ENCODE peak calls at places on chromosomes 11 and 22, in eight cellular contexts. F, P, Q, O, J, T, N and Y are unnamed samples.

GRCh38 chr22:37267661-37268413 is 14.5 kb upstream of the CYTH4 start:
- DNase-seq in F (no peak), P (no peak), Q (no peak), O (no peak), J (no peak), T (no peak), N (no peak), Y (no peak)

GRCh38 chr22:49960967-49961600 is 512 bp downstream of the PIM3 start:
- DNase-seq in F (peak), P (peak), Q (peak), O (peak), J (peak), T (peak), N (no peak), Y (peak)

GRCh38 chr11:130165601-130166456 is 6.2 kb downstream of the ST14 start:
- DNase-seq in F (no peak), P (peak), Q (no peak), O (no peak), J (no peak), T (no peak), N (no peak), Y (no peak)

GRCh38 chr22:48256776-48257689 is 1494.6 kb downstream of the TBC1D22A start:
- DNase-seq in F (no peak), P (no peak), Q (no peak), O (no peak), J (no peak), T (no peak), N (no peak), Y (no peak)

GRCh38 chr22:48746789-48747425 is 1080.8 kb downstream of the BRD1 start:
- DNase-seq in F (peak), P (no peak), Q (no peak), O (peak), J (no peak), T (no peak), N (no peak), Y (no peak)

GRCh38 chr22:37287550-37287951 is 5.2 kb downstream of the CYTH4 start:
- DNase-seq in F (no peak), P (no peak), Q (no peak), O (no peak), J (no peak), T (no peak), N (no peak), Y (no peak)

GRCh38 chr22:47213571-47214230 is 451.3 kb downstream of the TBC1D22A start:
- DNase-seq in F (peak), P (peak), Q (peak), O (peak), J (peak), T (peak), N (no peak), Y (no peak)

GRCh38 chr11:76201672-76202412 is 4.5 kb downstream of the WNT11 start:
- DNase-seq in F (no peak), P (no peak), Q (no peak), O (no peak), J (no peak), T (no peak), N (no peak), Y (no peak)

GRCh38 chr11:78470861-78471442 is 53.3 kb upstream of the GAB2 start:
- DNase-seq in F (no peak), P (no peak), Q (no peak), O (no peak), J (no peak), T (no peak), N (no peak), Y (no peak)

GRCh38 chr22:45678961-45679912 is 7.6 kb downstream of the ATXN10 start:
- DNase-seq in F (no peak), P (no peak), Q (no peak), O (no peak), J (no peak), T (no peak), N (no peak), Y (no peak)

GRCh38 chr11:126061707-126062678 is 673 bp downstream of the CDON start:
- DNase-seq in F (no peak), P (peak), Q (peak), O (peak), J (peak), T (peak), N (no peak), Y (peak)

GRCh38 chr22:24450600-24450999 is 23.2 kb downstream of the ADORA2A start:
- DNase-seq in F (no peak), P (no peak), Q (peak), O (no peak), J (no peak), T (peak), N (no peak), Y (peak)

GRCh38 chr22:42637555-42637954 is 2.8 kb downstream of the ATP5MGL start:
- DNase-seq in F (no peak), P (no peak), Q (no peak), O (no peak), J (no peak), T (no peak), N (no peak), Y (no peak)

GRCh38 chr11:76284161-76284560 is 77.9 kb upstream of the WNT11 start:
- DNase-seq in F (no peak), P (no peak), Q (no peak), O (no peak), J (no peak), T (no peak), N (no peak), Y (no peak)

GRCh38 chr11:45145421-45146071 is 893 bp upstream of the PRDM11 start:
- DNase-seq in F (peak), P (peak), Q (no peak), O (peak), J (no peak), T (peak), N (peak), Y (peak)

GRCh38 chr11:19867064-19867463 is 154.4 kb downstream of the NAV2 start:
- DNase-seq in F (no peak), P (no peak), Q (no peak), O (no peak), J (no peak), T (no peak), N (no peak), Y (no peak)

GRCh38 chr11:126391970-126392637 is 36.6 kb downstream of the ST3GAL4 start:
- DNase-seq in F (no peak), P (no peak), Q (peak), O (no peak), J (peak), T (peak), N (no peak), Y (no peak)

GRCh38 chr11:65301491-65302329 is 13.0 kb upstream of the CDC42EP2 start:
- DNase-seq in F (no peak), P (peak), Q (peak), O (peak), J (no peak), T (no peak), N (no peak), Y (peak)

GRCh38 chr11:20671856-20672546 is 2.6 kb downstream of the NELL1 start:
- DNase-seq in F (no peak), P (no peak), Q (peak), O (no peak), J (peak), T (no peak), N (no peak), Y (no peak)

GRCh38 chr11:45809456-45810395 is 4.8 kb downstream of the SLC35C1 start:
- DNase-seq in F (no peak), P (no peak), Q (no peak), O (peak), J (no peak), T (peak), N (no peak), Y (no peak)

GRCh38 chr22:24512043-24512442 is 16.9 kb downstream of the UPB1 start:
- DNase-seq in F (no peak), P (no peak), Q (no peak), O (no peak), J (no peak), T (no peak), N (no peak), Y (no peak)

GRCh38 chr11:95680169-95680929 is 109.2 kb downstream of the FAM76B start:
- DNase-seq in F (no peak), P (no peak), Q (no peak), O (no peak), J (peak), T (no peak), N (no peak), Y (no peak)

GRCh38 chr22:23239429-23239828 is 59.1 kb downstream of the BCR start:
- DNase-seq in F (no peak), P (no peak), Q (no peak), O (no peak), J (no peak), T (no peak), N (no peak), Y (no peak)

GRCh38 chr11:133058501-133058900 is 473.8 kb downstream of the OPCML start:
- DNase-seq in F (no peak), P (no peak), Q (no peak), O (no peak), J (no peak), T (no peak), N (no peak), Y (no peak)

GRCh38 chr22:27152033-27152432 is 494.6 kb downstream of the MIAT start:
- DNase-seq in F (no peak), P (no peak), Q (no peak), O (no peak), J (no peak), T (no peak), N (no peak), Y (no peak)

GRCh38 chr11:116478676-116479075 is 294.1 kb downstream of the BUD13 start:
- DNase-seq in F (no peak), P (no peak), Q (no peak), O (no peak), J (no peak), T (no peak), N (no peak), Y (no peak)

GRCh38 chr11:35953081-35953480 is 9.2 kb downstream of the LDLRAD3 start:
- DNase-seq in F (no peak), P (no peak), Q (no peak), O (no peak), J (no peak), T (no peak), N (no peak), Y (no peak)

GRCh38 chr11:104570088-104570701 is 328.1 kb downstream of the CASP12 start:
- DNase-seq in F (no peak), P (no peak), Q (no peak), O (no peak), J (no peak), T (no peak), N (no peak), Y (no peak)

GRCh38 chr11:9047986-9048522 is 43.3 kb downstream of the SCUBE2 start:
- DNase-seq in F (no peak), P (no peak), Q (no peak), O (peak), J (no peak), T (no peak), N (no peak), Y (no peak)

GRCh38 chr11:119533931-119534694 is 111.1 kb upstream of the THY1 start:
- DNase-seq in F (peak), P (peak), Q (peak), O (peak), J (peak), T (peak), N (peak), Y (no peak)

GRCh38 chr11:24134879-24135588 is 361.8 kb upstream of the LUZP2 start:
- DNase-seq in F (no peak), P (no peak), Q (no peak), O (no peak), J (no peak), T (no peak), N (no peak), Y (no peak)

GRCh38 chr11:58629857-58630256 is 7.4 kb downstream of the CNTF start:
- DNase-seq in F (no peak), P (peak), Q (peak), O (no peak), J (peak), T (no peak), N (peak), Y (no peak)

GRCh38 chr11:70233511-70233919 is 30.4 kb downstream of the FADD start:
- DNase-seq in F (peak), P (peak), Q (peak), O (no peak), J (peak), T (no peak), N (no peak), Y (no peak)

GRCh38 chr22:41364955-41365354 is 16.8 kb upstream of the TEF start:
- DNase-seq in F (peak), P (no peak), Q (no peak), O (no peak), J (no peak), T (no peak), N (no peak), Y (no peak)

GRCh38 chr22:41367680-41368542 is 13.8 kb upstream of the TEF start:
- DNase-seq in F (peak), P (peak), Q (no peak), O (peak), J (no peak), T (peak), N (peak), Y (peak)

GRCh38 chr22:41367039-41367679 is 14.6 kb upstream of the TEF start:
- DNase-seq in F (peak), P (peak), Q (peak), O (peak), J (peak), T (peak), N (peak), Y (peak)

GRCh38 chr22:41365425-41365824 is 16.3 kb upstream of the TEF start:
- DNase-seq in F (no peak), P (no peak), Q (no peak), O (no peak), J (no peak), T (no peak), N (no peak), Y (no peak)

GRCh38 chr22:41366323-41367014 is 15.3 kb upstream of the TEF start:
- DNase-seq in F (no peak), P (no peak), Q (no peak), O (no peak), J (no peak), T (peak), N (no peak), Y (no peak)
- H3K27ac ChIP-seq in F (peak), P (peak), Q (no peak), O (peak), J (no peak), T (peak), N (peak), Y (peak)

GRCh38 chr11:60951611-60951908 is 416 bp downstream of the SLC15A3 start:
- DNase-seq in F (no peak), P (no peak), Q (no peak), O (no peak), J (no peak), T (no peak), N (peak), Y (no peak)
- TF ChIP-seq EP300 in F (no peak), P (no peak), Q (no peak), O (no peak), J (no peak), T (no peak), N (no peak), Y (no peak)

GRCh38 chr11:27281276-27281675 is 81.7 kb downstream of the CCDC34 start:
- DNase-seq in F (no peak), P (no peak), Q (no peak), O (no peak), J (no peak), T (no peak), N (no peak), Y (no peak)
- H3K27ac ChIP-seq in F (no peak), P (no peak), Q (no peak), O (no peak), J (peak), T (no peak), N (no peak), Y (no peak)

DNA sequence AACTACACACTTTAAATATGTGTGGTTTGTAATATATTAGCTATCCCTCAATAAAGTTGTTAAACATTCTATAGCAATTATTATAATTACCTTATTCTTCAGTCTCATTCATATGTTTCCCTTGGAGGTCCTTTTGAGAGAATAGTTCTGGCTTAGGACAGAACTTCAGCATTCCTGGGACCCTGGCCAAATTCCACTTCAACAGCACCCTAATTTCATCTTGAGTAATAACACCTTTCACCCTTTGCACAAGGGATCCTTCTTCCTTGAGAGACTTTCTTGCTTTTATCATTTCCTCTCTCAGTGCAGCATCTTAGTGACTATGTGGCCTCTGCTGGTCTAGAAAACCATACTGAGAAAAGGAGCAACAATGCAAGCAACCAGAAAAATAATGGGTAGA is 255.9 kb downstream of the C11orf87 start:
- DNase-seq in F (no peak), P (no peak), Q (no peak), O (no peak), J (no peak), T (no peak), N (no peak), Y (no peak)
- TF ChIP-seq EP300 in F (no peak), P (no peak), Q (no peak), O (no peak), J (no peak), T (no peak), N (no peak), Y (no peak)

GRCh38 chr11:93518081-93518480 is 25.1 kb downstream of the SMCO4 start:
- DNase-seq in F (no peak), P (no peak), Q (no peak), O (no peak), J (no peak), T (no peak), N (no peak), Y (no peak)

GRCh38 chr11:93522448-93522847 is 20.7 kb downstream of the SMCO4 start:
- DNase-seq in F (no peak), P (no peak), Q (no peak), O (no peak), J (no peak), T (no peak), N (no peak), Y (no peak)

GRCh38 chr11:93519179-93519578 is 24.0 kb downstream of the SMCO4 start:
- DNase-seq in F (no peak), P (no peak), Q (no peak), O (no peak), J (no peak), T (no peak), N (no peak), Y (no peak)

GRCh38 chr11:93524173-93524536 is 19.0 kb downstream of the SMCO4 start:
- DNase-seq in F (no peak), P (no peak), Q (no peak), O (no peak), J (no peak), T (no peak), N (no peak), Y (no peak)

DNA sequence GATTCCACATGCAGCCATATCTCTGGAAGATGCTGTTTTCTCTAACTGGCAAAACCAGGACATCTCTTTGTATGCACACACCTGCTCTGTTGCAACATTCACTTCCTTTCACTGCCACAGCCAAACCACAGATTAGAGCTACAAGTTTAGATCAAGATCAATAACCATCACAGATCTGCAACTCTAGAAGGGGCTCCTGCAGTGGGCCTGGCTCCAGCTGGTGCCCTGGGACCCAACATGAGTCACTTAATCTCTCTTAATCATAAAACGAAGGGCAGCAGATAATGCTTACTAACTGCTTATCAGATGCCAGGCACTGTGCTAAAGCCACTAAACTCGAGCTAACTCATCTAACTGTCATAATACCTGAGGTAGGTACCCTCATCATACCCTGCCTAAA is 22.1 kb downstream of the SMCO4 start:
- DNase-seq in F (no peak), P (no peak), Q (no peak), O (no peak), J (no peak), T (no peak), N (no peak), Y (no peak)
- H3K27ac ChIP-seq in F (no peak), P (no peak), Q (no peak), O (no peak), J (no peak), T (no peak), N (no peak), Y (no peak)

DNA sequence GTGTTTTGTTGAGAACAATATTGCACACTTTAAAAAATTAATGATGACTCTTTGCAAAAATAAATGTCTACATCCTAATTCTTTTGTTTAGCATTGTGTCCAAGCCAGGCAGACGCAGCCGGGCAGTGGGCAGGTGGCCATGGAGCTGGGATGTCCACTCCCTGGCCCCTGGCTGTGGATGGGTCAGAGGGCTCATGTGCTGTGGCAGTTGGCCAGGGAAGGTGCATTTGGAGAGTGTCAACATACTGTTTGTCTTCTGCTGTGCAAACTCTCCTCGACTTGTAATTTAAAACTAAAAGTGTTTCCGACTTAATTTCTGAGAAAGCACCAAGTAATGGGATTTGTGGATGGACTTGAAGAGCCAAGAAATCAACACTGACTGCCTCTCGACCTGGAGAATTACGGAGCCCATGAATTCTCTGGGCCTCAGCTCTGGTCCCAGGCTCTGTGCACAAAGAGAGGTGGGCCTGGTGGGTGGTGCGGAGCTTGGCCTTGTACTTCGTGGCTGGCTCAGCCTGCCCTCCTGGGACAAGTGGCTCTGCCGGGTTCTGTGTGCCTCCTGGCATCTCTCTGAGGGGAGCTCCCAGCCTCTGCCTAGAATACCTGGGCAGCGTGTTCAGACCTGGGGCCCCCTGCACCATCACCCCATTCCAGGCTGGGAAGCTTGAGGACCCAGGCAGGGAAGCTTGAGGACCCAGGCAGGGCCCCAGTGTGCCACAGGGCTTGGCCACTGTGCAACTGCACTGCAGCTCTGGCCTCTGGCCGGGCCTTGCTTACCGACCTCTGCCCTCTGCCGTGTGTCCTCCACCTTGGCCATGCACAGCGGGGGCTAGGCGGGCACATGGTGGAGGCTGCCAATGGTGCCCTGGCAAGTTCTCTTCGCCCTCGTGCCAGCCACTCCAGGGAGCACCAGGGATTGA is 46.4 kb downstream of the RTN4R start:
- DNase-seq in F (peak), P (no peak), Q (no peak), O (no peak), J (no peak), T (no peak), N (no peak), Y (no peak)
- TF ChIP-seq EP300 in F (no peak), P (no peak), Q (no peak), O (no peak), J (no peak), T (no peak), N (no peak), Y (no peak)

DNA sequence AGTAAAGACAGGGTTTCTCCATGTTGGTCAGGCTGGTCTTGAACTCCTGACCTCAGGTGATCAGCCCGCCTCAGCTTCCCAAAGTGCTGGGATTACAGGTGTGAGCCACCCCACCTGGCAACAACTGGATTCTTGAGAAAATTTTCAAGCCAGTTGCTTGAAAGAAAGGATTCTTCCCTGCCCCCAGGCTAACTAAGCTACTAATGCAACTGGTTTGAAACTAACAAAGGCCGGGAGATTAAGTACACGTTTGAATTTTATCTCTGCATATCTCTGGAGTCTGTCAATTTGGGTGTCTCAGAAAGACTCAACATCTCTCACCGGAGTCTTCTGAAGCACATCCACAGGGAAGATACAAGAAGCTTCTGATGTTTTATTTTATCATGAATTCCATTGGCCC is 10.7 kb upstream of the ETS1 start:
- DNase-seq in F (no peak), P (no peak), Q (no peak), O (no peak), J (no peak), T (no peak), N (no peak), Y (no peak)
- H3K27ac ChIP-seq in F (no peak), P (no peak), Q (no peak), O (no peak), J (no peak), T (no peak), N (no peak), Y (no peak)